ENCODE peak calls at places on chromosomes 6 and 20, in five cellular contexts. One of them, this sample, is unnamed.

GRCh38 chr6:133467982-133468380 is 226.8 kb downstream of the EYA4 start:
- DNase-seq in heart left ventricle: no peak
- DNase-seq in cardiac fibroblast: peak
- DNase-seq in psoas muscle: no peak
- DNase-seq in A549: no peak
- DNase-seq in this sample: no peak

GRCh38 chr6:45049188-45049843 is 278.8 kb upstream of the RUNX2 start:
- DNase-seq in heart left ventricle: no peak
- DNase-seq in cardiac fibroblast: peak
- DNase-seq in psoas muscle: no peak
- DNase-seq in A549: no peak
- DNase-seq in this sample: peak

GRCh38 chr6:109595998-109596397 is 95.0 kb downstream of the AK9 start:
- DNase-seq in heart left ventricle: no peak
- DNase-seq in cardiac fibroblast: peak
- DNase-seq in psoas muscle: no peak
- DNase-seq in A549: no peak
- DNase-seq in this sample: peak

GRCh38 chr6:170180671-170181337 is 110.1 kb downstream of the DLL1 start:
- DNase-seq in heart left ventricle: no peak
- DNase-seq in cardiac fibroblast: no peak
- DNase-seq in psoas muscle: no peak
- DNase-seq in A549: no peak
- DNase-seq in this sample: no peak

GRCh38 chr6:88983532-88983931 is 20.1 kb upstream of the RNGTT start:
- DNase-seq in heart left ventricle: no peak
- DNase-seq in cardiac fibroblast: peak
- DNase-seq in psoas muscle: peak
- DNase-seq in A549: peak
- DNase-seq in this sample: peak

GRCh38 chr20:50415516-50416268 is 94.5 kb upstream of the PTPN1 start:
- DNase-seq in heart left ventricle: peak
- DNase-seq in cardiac fibroblast: peak
- DNase-seq in psoas muscle: peak
- DNase-seq in A549: peak
- DNase-seq in this sample: peak

GRCh38 chr20:35151739-35152138 is 4.6 kb upstream of the EDEM2 start:
- DNase-seq in heart left ventricle: no peak
- DNase-seq in cardiac fibroblast: no peak
- DNase-seq in psoas muscle: no peak
- DNase-seq in A549: no peak
- DNase-seq in this sample: peak

GRCh38 chr6:155273438-155273837 is 9.6 kb downstream of the CLDN20 start:
- DNase-seq in heart left ventricle: no peak
- DNase-seq in cardiac fibroblast: peak
- DNase-seq in psoas muscle: no peak
- DNase-seq in A549: no peak
- DNase-seq in this sample: peak

GRCh38 chr20:25270829-25271251 is 23.0 kb downstream of the PYGB start:
- DNase-seq in heart left ventricle: peak
- DNase-seq in cardiac fibroblast: no peak
- DNase-seq in psoas muscle: peak
- DNase-seq in A549: no peak
- DNase-seq in this sample: no peak

DNA sequence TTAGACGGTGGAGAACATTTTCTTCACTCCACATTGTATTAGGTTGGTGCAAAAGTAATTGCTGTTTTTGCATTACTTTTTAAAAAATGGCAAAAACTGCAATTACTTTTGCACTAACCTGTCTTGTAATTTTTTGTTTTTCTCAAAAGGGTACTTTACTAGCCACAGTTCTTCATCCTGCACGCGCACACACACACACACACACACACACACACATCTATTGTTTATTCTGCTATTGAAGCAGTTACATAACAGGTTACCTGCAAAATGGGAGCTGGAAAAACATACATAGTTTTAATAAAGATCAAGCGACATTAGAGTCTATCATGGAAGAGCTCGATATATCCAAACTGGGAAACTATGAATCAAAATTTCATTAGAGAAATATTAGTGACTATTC is 235.2 kb downstream of the SIM1 start:
- DNase-seq in heart left ventricle: no peak
- DNase-seq in cardiac fibroblast: no peak
- DNase-seq in psoas muscle: no peak
- DNase-seq in A549: no peak
- DNase-seq in this sample: no peak
- H3K4me3 ChIP-seq in heart left ventricle: peak
- H3K4me3 ChIP-seq in cardiac fibroblast: no peak
- H3K4me3 ChIP-seq in psoas muscle: peak
- H3K4me3 ChIP-seq in A549: peak
- H3K4me3 ChIP-seq in this sample: no peak

DNA sequence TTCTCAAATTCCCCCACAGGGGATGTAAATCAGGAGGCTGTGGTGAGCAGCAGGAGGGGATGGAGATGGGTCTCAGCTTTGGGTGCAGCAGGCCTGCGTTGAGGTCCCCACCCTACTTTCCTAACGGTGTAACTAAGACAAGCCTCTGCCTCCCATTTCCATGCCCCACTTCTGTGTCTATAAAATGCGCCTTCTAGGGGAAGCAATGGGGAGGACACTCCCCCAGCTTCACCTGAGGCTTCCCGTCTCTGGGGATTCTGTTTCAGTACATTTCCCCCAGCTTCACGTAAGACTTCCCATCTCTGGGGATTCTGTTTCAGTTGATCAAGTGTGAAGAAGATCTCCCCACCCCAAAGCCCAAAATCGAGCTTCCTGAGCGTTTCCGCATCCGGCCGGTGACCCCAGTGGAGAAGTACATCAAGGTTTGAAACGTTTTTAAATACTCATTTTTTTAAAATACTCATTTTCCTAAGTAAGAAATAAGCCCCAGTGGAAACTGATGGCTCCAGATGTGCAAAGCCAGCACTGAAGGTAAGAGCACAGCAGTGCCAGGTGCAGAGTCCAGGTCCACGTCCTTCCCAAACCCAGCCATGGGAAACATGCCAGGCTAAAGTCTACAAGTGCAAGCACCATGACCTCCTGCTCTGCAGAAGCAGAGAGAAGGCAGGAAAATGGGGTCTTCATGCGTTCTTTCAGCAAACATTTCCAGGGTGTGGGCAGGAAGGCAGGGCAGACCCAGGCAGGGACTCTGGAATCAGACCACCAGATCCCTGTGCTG is 73.1 kb downstream of the ANKRD60 start:
- DNase-seq in heart left ventricle: no peak
- DNase-seq in cardiac fibroblast: no peak
- DNase-seq in psoas muscle: no peak
- DNase-seq in A549: no peak
- DNase-seq in this sample: no peak
- TF ChIP-seq CTCF in heart left ventricle: no peak
- TF ChIP-seq CTCF in cardiac fibroblast: no peak
- TF ChIP-seq CTCF in psoas muscle: no peak
- TF ChIP-seq CTCF in A549: no peak
- TF ChIP-seq CTCF in this sample: no peak

GRCh38 chr6:123489589-123489988 is 147.2 kb downstream of the TRDN start:
- DNase-seq in heart left ventricle: no peak
- DNase-seq in cardiac fibroblast: peak
- DNase-seq in psoas muscle: no peak
- DNase-seq in A549: no peak
- DNase-seq in this sample: no peak
- H3K4me3 ChIP-seq in heart left ventricle: no peak
- H3K4me3 ChIP-seq in cardiac fibroblast: no peak
- H3K4me3 ChIP-seq in psoas muscle: no peak
- H3K4me3 ChIP-seq in A549: no peak
- H3K4me3 ChIP-seq in this sample: no peak

GRCh38 chr6:101605874-101606273 is 212.4 kb downstream of the GRIK2 start:
- DNase-seq in heart left ventricle: no peak
- DNase-seq in cardiac fibroblast: no peak
- DNase-seq in psoas muscle: no peak
- DNase-seq in A549: no peak
- DNase-seq in this sample: no peak

GRCh38 chr6:101613556-101613955 is 220.0 kb downstream of the GRIK2 start:
- DNase-seq in heart left ventricle: no peak
- DNase-seq in cardiac fibroblast: no peak
- DNase-seq in psoas muscle: no peak
- DNase-seq in A549: no peak
- DNase-seq in this sample: no peak

GRCh38 chr6:101607286-101607685 is 213.8 kb downstream of the GRIK2 start:
- DNase-seq in heart left ventricle: no peak
- DNase-seq in cardiac fibroblast: no peak
- DNase-seq in psoas muscle: no peak
- DNase-seq in A549: no peak
- DNase-seq in this sample: no peak

GRCh38 chr6:101605426-101605825 is 211.9 kb downstream of the GRIK2 start:
- DNase-seq in heart left ventricle: no peak
- DNase-seq in cardiac fibroblast: no peak
- DNase-seq in psoas muscle: no peak
- DNase-seq in A549: no peak
- DNase-seq in this sample: no peak

DNA sequence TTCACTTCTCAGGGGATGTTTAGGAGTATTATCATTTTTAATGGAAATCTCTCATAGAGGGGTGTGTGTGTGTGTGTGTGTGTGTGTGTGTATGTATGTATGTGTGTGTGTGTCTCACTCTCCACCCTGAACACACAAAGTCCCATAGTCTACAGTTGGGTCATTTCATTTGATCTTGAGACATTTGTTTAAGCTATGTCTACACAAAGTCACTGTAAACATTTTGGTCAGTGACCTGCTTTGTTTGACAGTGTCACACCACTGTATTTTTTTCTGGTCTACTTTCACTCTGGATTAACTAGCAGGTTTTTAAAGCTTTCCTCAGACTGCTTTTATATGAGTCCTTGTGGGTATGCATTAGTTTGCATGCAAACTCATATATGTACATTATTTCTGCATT is 215.2 kb downstream of the GRIK2 start:
- DNase-seq in heart left ventricle: no peak
- DNase-seq in cardiac fibroblast: no peak
- DNase-seq in psoas muscle: no peak
- DNase-seq in A549: no peak
- DNase-seq in this sample: no peak
- TF ChIP-seq CTCF in heart left ventricle: no peak
- TF ChIP-seq CTCF in cardiac fibroblast: no peak
- TF ChIP-seq CTCF in psoas muscle: no peak
- TF ChIP-seq CTCF in A549: no peak
- TF ChIP-seq CTCF in this sample: no peak

DNA sequence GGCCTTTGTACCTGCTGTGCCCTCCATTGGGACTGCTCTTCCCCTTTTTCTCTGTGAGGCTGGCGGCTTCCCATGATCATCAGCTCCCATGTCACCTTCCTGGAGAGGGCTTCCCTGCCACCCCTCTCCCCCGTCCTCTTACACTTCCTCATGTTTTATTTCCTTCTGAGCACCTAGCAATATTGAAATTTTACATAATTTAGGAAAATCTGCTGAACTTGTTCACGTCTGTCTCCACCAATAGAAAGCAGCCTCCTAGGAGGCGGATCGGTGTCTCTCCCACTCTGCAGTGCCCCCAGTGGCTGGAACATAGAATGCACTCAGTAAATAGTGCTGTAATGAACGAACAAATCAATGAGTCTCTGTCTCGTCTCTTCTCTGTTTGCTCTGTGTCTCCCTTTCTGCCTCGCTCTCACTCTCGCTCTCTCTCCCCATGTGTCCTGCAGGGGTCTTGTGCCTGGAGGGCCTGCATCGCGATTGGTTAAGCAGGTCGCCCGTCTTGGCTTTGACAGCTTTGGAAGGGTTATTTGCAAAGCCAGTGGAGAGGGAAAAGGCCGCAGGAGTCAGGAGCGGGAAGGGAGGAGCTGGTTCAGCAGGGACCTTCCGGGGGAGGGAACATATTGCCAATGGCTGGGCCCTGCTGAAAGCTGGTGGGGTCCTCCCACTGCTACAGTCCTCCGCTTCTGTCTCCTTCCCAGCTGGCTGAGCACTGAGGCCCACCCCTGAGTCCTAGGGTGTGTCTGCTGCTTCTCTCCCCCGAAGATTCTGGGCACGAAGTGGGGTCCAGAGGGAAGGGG is 12.1 kb upstream of the OCSTAMP start:
- DNase-seq in heart left ventricle: no peak
- DNase-seq in cardiac fibroblast: peak
- DNase-seq in psoas muscle: peak
- DNase-seq in A549: peak
- DNase-seq in this sample: peak
- H3K4me3 ChIP-seq in heart left ventricle: peak
- H3K4me3 ChIP-seq in cardiac fibroblast: peak
- H3K4me3 ChIP-seq in psoas muscle: peak
- H3K4me3 ChIP-seq in A549: peak
- H3K4me3 ChIP-seq in this sample: peak

DNA sequence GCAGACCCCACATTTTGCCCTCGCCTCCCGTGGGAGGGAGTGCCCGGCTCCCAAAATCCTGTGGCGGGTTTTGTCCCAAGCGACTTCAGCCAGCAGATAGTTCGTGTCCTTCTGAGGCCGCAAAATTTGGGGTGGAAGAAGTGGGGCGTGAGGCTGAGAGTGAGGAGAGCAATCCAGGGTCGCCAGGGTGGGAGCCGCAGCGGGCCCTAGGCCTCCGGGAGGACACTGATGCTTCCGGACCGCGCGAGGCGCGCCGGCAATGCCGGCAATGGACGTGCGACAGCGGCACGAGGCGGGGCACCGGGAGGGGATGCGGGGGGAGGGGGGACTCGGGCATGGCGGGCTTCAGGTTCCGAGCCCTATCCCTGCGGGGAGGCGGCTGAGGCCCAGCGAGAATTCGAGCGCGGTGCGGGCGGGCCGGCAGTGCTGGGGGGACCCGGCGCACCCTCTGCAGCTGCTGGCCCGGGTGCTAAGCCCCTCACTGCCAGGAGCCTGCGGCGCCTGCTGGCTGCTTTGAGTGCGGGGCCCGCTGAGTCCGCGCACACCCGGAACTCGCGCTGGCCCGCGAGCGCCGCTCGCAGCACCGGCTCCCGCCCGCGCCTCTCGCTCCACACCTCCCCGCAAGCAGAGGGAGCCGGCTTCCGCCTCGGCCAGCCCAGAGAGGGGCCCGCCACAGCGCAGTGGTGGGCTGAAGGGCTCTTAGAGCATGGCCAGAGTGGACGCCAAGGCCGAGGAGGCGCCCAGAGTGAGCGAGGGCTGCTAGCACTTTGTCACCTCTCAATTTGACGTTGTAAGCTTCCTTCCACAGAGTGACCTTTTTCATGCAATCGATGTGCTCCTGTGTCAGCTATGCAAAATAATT is 143.8 kb downstream of the LPA start:
- DNase-seq in heart left ventricle: peak
- DNase-seq in cardiac fibroblast: peak
- DNase-seq in psoas muscle: peak
- DNase-seq in A549: peak
- DNase-seq in this sample: peak
- TF ChIP-seq CTCF in heart left ventricle: no peak
- TF ChIP-seq CTCF in cardiac fibroblast: no peak
- TF ChIP-seq CTCF in psoas muscle: no peak
- TF ChIP-seq CTCF in A549: peak
- TF ChIP-seq CTCF in this sample: no peak

GRCh38 chr20:6767166-6767535 is 335 bp upstream of the BMP2 start:
- DNase-seq in heart left ventricle: no peak
- DNase-seq in cardiac fibroblast: no peak
- DNase-seq in psoas muscle: no peak
- DNase-seq in A549: no peak
- DNase-seq in this sample: no peak
- H3K4me3 ChIP-seq in heart left ventricle: peak
- H3K4me3 ChIP-seq in cardiac fibroblast: peak
- H3K4me3 ChIP-seq in psoas muscle: peak
- H3K4me3 ChIP-seq in A549: peak
- H3K4me3 ChIP-seq in this sample: peak

GRCh38 chr6:163413345-163414116 is 987 bp upstream of the QKI start:
- DNase-seq in heart left ventricle: peak
- DNase-seq in cardiac fibroblast: peak
- DNase-seq in psoas muscle: peak
- DNase-seq in A549: peak
- DNase-seq in this sample: peak
- TF ChIP-seq CTCF in heart left ventricle: no peak
- TF ChIP-seq CTCF in cardiac fibroblast: no peak
- TF ChIP-seq CTCF in psoas muscle: no peak
- TF ChIP-seq CTCF in A549: no peak
- TF ChIP-seq CTCF in this sample: no peak

This sample was measured in foreskin fibroblast.